ENCODE peak calls at places on chromosomes 7 and 10, in seven cellular contexts. One of them, this sample, is unnamed.

GRCh38 chr7:124700655-124701054 is 64.9 kb downstream of the GPR37 start:
- DNase-seq in activated CD4-positive, CD25-positive, alpha-beta regulatory T cell treated with anti-CD3 and anti-CD28 coated beads, Interleukin-2, amount 50 U/mL, for 72 hours: no peak
- DNase-seq in GM12878: no peak
- DNase-seq in CD4-positive, alpha-beta memory T cell: no peak
- DNase-seq in NCI-H446 treated with DMSO at 0.1 percent for 48 hours: no peak
- DNase-seq in kidney glomerular epithelial cell: peak; percentile 14
- DNase-seq in vagina: no peak
- DNase-seq in this sample: peak; percentile 10

GRCh38 chr7:157851501-157852067 is 514.8 kb downstream of the DNAJB6 start:
- DNase-seq in activated CD4-positive, CD25-positive, alpha-beta regulatory T cell treated with anti-CD3 and anti-CD28 coated beads, Interleukin-2, amount 50 U/mL, for 72 hours: peak; percentile 70
- DNase-seq in GM12878: no peak
- DNase-seq in CD4-positive, alpha-beta memory T cell: peak; percentile 73
- DNase-seq in NCI-H446 treated with DMSO at 0.1 percent for 48 hours: no peak
- DNase-seq in kidney glomerular epithelial cell: no peak
- DNase-seq in vagina: no peak
- DNase-seq in this sample: no peak

GRCh38 chr7:6607651-6608051 is 7.8 kb upstream of the ZNF853 start:
- DNase-seq in activated CD4-positive, CD25-positive, alpha-beta regulatory T cell treated with anti-CD3 and anti-CD28 coated beads, Interleukin-2, amount 50 U/mL, for 72 hours: no peak
- DNase-seq in GM12878: no peak
- DNase-seq in CD4-positive, alpha-beta memory T cell: no peak
- DNase-seq in NCI-H446 treated with DMSO at 0.1 percent for 48 hours: no peak
- DNase-seq in kidney glomerular epithelial cell: no peak
- DNase-seq in vagina: no peak
- DNase-seq in this sample: no peak

GRCh38 chr7:37960483-37960882 is 40.0 kb downstream of the EPDR1 start:
- DNase-seq in activated CD4-positive, CD25-positive, alpha-beta regulatory T cell treated with anti-CD3 and anti-CD28 coated beads, Interleukin-2, amount 50 U/mL, for 72 hours: no peak
- DNase-seq in GM12878: no peak
- DNase-seq in CD4-positive, alpha-beta memory T cell: no peak
- DNase-seq in NCI-H446 treated with DMSO at 0.1 percent for 48 hours: no peak
- DNase-seq in kidney glomerular epithelial cell: no peak
- DNase-seq in vagina: no peak
- DNase-seq in this sample: no peak

GRCh38 chr10:182441-183201 is 47.4 kb downstream of the ZMYND11 start:
- DNase-seq in activated CD4-positive, CD25-positive, alpha-beta regulatory T cell treated with anti-CD3 and anti-CD28 coated beads, Interleukin-2, amount 50 U/mL, for 72 hours: no peak
- DNase-seq in GM12878: no peak
- DNase-seq in CD4-positive, alpha-beta memory T cell: no peak
- DNase-seq in NCI-H446 treated with DMSO at 0.1 percent for 48 hours: no peak
- DNase-seq in kidney glomerular epithelial cell: peak; percentile 34
- DNase-seq in vagina: no peak
- DNase-seq in this sample: no peak

GRCh38 chr10:17101257-17101909 is 28.2 kb downstream of the CUBN start:
- DNase-seq in activated CD4-positive, CD25-positive, alpha-beta regulatory T cell treated with anti-CD3 and anti-CD28 coated beads, Interleukin-2, amount 50 U/mL, for 72 hours: no peak
- DNase-seq in GM12878: no peak
- DNase-seq in CD4-positive, alpha-beta memory T cell: no peak
- DNase-seq in NCI-H446 treated with DMSO at 0.1 percent for 48 hours: no peak
- DNase-seq in kidney glomerular epithelial cell: no peak
- DNase-seq in vagina: no peak
- DNase-seq in this sample: no peak

GRCh38 chr10:112259688-112260087 is 23.5 kb upstream of the TECTB start:
- DNase-seq in activated CD4-positive, CD25-positive, alpha-beta regulatory T cell treated with anti-CD3 and anti-CD28 coated beads, Interleukin-2, amount 50 U/mL, for 72 hours: no peak
- DNase-seq in GM12878: no peak
- DNase-seq in CD4-positive, alpha-beta memory T cell: no peak
- DNase-seq in NCI-H446 treated with DMSO at 0.1 percent for 48 hours: no peak
- DNase-seq in kidney glomerular epithelial cell: no peak
- DNase-seq in vagina: no peak
- DNase-seq in this sample: no peak

GRCh38 chr7:133510326-133511055 is 257.6 kb downstream of the EXOC4 start:
- DNase-seq in activated CD4-positive, CD25-positive, alpha-beta regulatory T cell treated with anti-CD3 and anti-CD28 coated beads, Interleukin-2, amount 50 U/mL, for 72 hours: no peak
- DNase-seq in GM12878: no peak
- DNase-seq in CD4-positive, alpha-beta memory T cell: no peak
- DNase-seq in NCI-H446 treated with DMSO at 0.1 percent for 48 hours: no peak
- DNase-seq in kidney glomerular epithelial cell: no peak
- DNase-seq in vagina: no peak
- DNase-seq in this sample: no peak

GRCh38 chr7:77908664-77909063 is 110.1 kb downstream of the PHTF2 start:
- DNase-seq in activated CD4-positive, CD25-positive, alpha-beta regulatory T cell treated with anti-CD3 and anti-CD28 coated beads, Interleukin-2, amount 50 U/mL, for 72 hours: no peak
- DNase-seq in GM12878: no peak
- DNase-seq in CD4-positive, alpha-beta memory T cell: no peak
- DNase-seq in NCI-H446 treated with DMSO at 0.1 percent for 48 hours: no peak
- DNase-seq in kidney glomerular epithelial cell: no peak
- DNase-seq in vagina: no peak
- DNase-seq in this sample: no peak

GRCh38 chr7:157570531-157571200 is 233.9 kb downstream of the DNAJB6 start:
- DNase-seq in activated CD4-positive, CD25-positive, alpha-beta regulatory T cell treated with anti-CD3 and anti-CD28 coated beads, Interleukin-2, amount 50 U/mL, for 72 hours: no peak
- DNase-seq in GM12878: no peak
- DNase-seq in CD4-positive, alpha-beta memory T cell: no peak
- DNase-seq in NCI-H446 treated with DMSO at 0.1 percent for 48 hours: no peak
- DNase-seq in kidney glomerular epithelial cell: no peak
- DNase-seq in vagina: no peak
- DNase-seq in this sample: no peak

GRCh38 chr7:64469673-64470072 is 93.2 kb downstream of the ZNF680 start:
- DNase-seq in activated CD4-positive, CD25-positive, alpha-beta regulatory T cell treated with anti-CD3 and anti-CD28 coated beads, Interleukin-2, amount 50 U/mL, for 72 hours: no peak
- DNase-seq in GM12878: no peak
- DNase-seq in CD4-positive, alpha-beta memory T cell: no peak
- DNase-seq in NCI-H446 treated with DMSO at 0.1 percent for 48 hours: no peak
- DNase-seq in kidney glomerular epithelial cell: no peak
- DNase-seq in vagina: no peak
- DNase-seq in this sample: no peak

This sample was measured in kidney epithelial cell.